ENCODE peak calls at places on chromosomes 5 and 9, in four cellular contexts. R is GM10248; I is stimulated activated CD4-positive, alpha-beta T cell treated with anti-CD3 and anti-CD28 coated beads, Interleukin-4, amount 100 ng/mL, for 1 hour; F is caudate nucleus. T is an unnamed sample.

GRCh38 chr9:127883959-127884358 is 6.5 kb upstream of the AK1 start:
- DNase-seq in R (no peak), I (no peak), F (no peak), T (no peak)

GRCh38 chr9:114315723-114316363 is 7.1 kb upstream of the ORM1 start:
- DNase-seq in R (no peak), I (no peak), F (no peak), T (no peak)

GRCh38 chr5:10705736-10706135 is 55.3 kb downstream of the DAP start:
- DNase-seq in R (no peak), I (no peak), F (no peak), T (no peak)

GRCh38 chr5:20678814-20679298 is 690.9 kb upstream of the CDH18 start:
- DNase-seq in R (no peak), I (no peak), F (no peak), T (no peak)

GRCh38 chr5:61228691-61229280 is 66.5 kb upstream of the SMIM15 start:
- DNase-seq in R (no peak), I (no peak), F (no peak), T (no peak)

GRCh38 chr9:109708507-109708945 is 71.5 kb upstream of the PALM2AKAP2 start:
- DNase-seq in R (no peak), I (no peak), F (no peak), T (no peak)

GRCh38 chr5:148542812-148543211 is 111.5 kb downstream of the HTR4 start:
- DNase-seq in R (no peak), I (no peak), F (no peak), T (no peak)

GRCh38 chr9:121210536-121210935 is 8.9 kb upstream of the RAB14 start:
- DNase-seq in R (no peak), I (no peak), F (no peak), T (no peak)

GRCh38 chr5:168047669-168048111 is 243.8 kb upstream of the WWC1 start:
- DNase-seq in R (no peak), I (no peak), F (peak; percentile 2), T (no peak)

GRCh38 chr9:135588886-135589595 is 27.5 kb downstream of the PAEP start:
- DNase-seq in R (no peak), I (no peak), F (no peak), T (no peak)

GRCh38 chr5:79255786-79256557 is 20.0 kb downstream of the JMY start:
- DNase-seq in R (no peak), I (no peak), F (no peak), T (no peak)

GRCh38 chr9:130845901-130846381 is 10.9 kb downstream of the ABL1 start:
- DNase-seq in R (no peak), I (no peak), F (no peak), T (no peak)

GRCh38 chr5:81789033-81789432 is 38.1 kb upstream of the SSBP2 start:
- DNase-seq in R (no peak), I (no peak), F (no peak), T (no peak)

GRCh38 chr5:8538813-8539212 is 669.9 kb downstream of the MTRR start:
- DNase-seq in R (no peak), I (no peak), F (no peak), T (no peak)

GRCh38 chr9:38687389-38687842 is 32.5 kb downstream of the FAM240B start:
- DNase-seq in R (peak; percentile 59), I (peak; percentile 34), F (no peak), T (peak; percentile 46)

GRCh38 chr9:2291980-2292704 is 277.0 kb downstream of the SMARCA2 start:
- DNase-seq in R (no peak), I (no peak), F (no peak), T (no peak)

GRCh38 chr9:7777776-7778175 is 21.8 kb downstream of the DMAC1 start:
- DNase-seq in R (no peak), I (no peak), F (no peak), T (no peak)

GRCh38 chr9:83027153-83027867 is 35.6 kb downstream of the RASEF start:
- DNase-seq in R (no peak), I (no peak), F (no peak), T (no peak)

GRCh38 chr9:137083418-137084004 is 3.3 kb upstream of the MAN1B1 start:
- DNase-seq in R (no peak), I (no peak), F (peak; percentile 34), T (no peak)

GRCh38 chr5:31122998-31123950 is 70.2 kb upstream of the CDH6 start:
- DNase-seq in R (no peak), I (no peak), F (no peak), T (no peak)

GRCh38 chr5:176152191-176152932 is 85.9 kb upstream of the SIMC1 start:
- DNase-seq in R (no peak), I (no peak), F (no peak), T (no peak)

GRCh38 chr9:84296146-84296843 is 44.3 kb downstream of the SLC28A3 start:
- DNase-seq in R (peak; percentile 50), I (peak; percentile 54), F (no peak), T (no peak)

GRCh38 chr5:108481355-108481931 is 99.5 kb upstream of the FBXL17 start:
- DNase-seq in R (peak; percentile 13), I (no peak), F (no peak), T (no peak)

GRCh38 chr9:134732392-134733110 is 90.9 kb downstream of the COL5A1 start:
- DNase-seq in R (no peak), I (no peak), F (no peak), T (no peak)

GRCh38 chr9:7790022-7790818 is 9.4 kb downstream of the DMAC1 start:
- DNase-seq in R (no peak), I (no peak), F (no peak), T (no peak)

GRCh38 chr5:61202213-61202612 is 39.9 kb upstream of the SMIM15 start:
- DNase-seq in R (peak; percentile 14), I (no peak), F (no peak), T (no peak)

GRCh38 chr5:177111720-177112394 is 21.7 kb upstream of the NSD1 start:
- DNase-seq in R (peak; percentile 80), I (peak; percentile 62), F (peak; percentile 14), T (peak; percentile 13)

GRCh38 chr5:32390819-32391591 is 53.5 kb downstream of the ZFR start:
- DNase-seq in R (no peak), I (no peak), F (no peak), T (no peak)

GRCh38 chr5:180156141-180156540 is 52.9 kb downstream of the RASGEF1C start:
- DNase-seq in R (no peak), I (no peak), F (no peak), T (no peak)

GRCh38 chr9:89872913-89873707 is 268.3 kb downstream of the GADD45G start:
- DNase-seq in R (no peak), I (no peak), F (no peak), T (no peak)

GRCh38 chr5:157390179-157390923 is 69.7 kb upstream of the NIPAL4 start:
- DNase-seq in R (no peak), I (peak; percentile 31), F (no peak), T (no peak)

GRCh38 chr5:142441638-142442037 is 116.8 kb upstream of the SPRY4 start:
- DNase-seq in R (no peak), I (peak; percentile 7), F (no peak), T (no peak)

GRCh38 chr9:5557606-5558587 is 47.6 kb downstream of the PDCD1LG2 start:
- DNase-seq in R (peak; percentile 42), I (peak; percentile 23), F (no peak), T (no peak)

GRCh38 chr5:95728494-95729114 is 2.5 kb upstream of the RHOBTB3 start:
- DNase-seq in R (no peak), I (no peak), F (no peak), T (no peak)

GRCh38 chr5:61777292-61777691 is 445.2 kb downstream of the ZSWIM6 start:
- DNase-seq in R (no peak), I (no peak), F (no peak), T (no peak)

GRCh38 chr9:24245988-24246387 is 299.7 kb downstream of the IZUMO3 start:
- DNase-seq in R (no peak), I (no peak), F (no peak), T (no peak)

GRCh38 chr5:175590471-175590881 is 67.4 kb upstream of the HRH2 start:
- DNase-seq in R (no peak), I (no peak), F (no peak), T (no peak)

GRCh38 chr9:85377751-85378289 is 363.9 kb downstream of the AGTPBP1 start:
- DNase-seq in R (no peak), I (no peak), F (no peak), T (no peak)

GRCh38 chr9:68637020-68637419 is 68.0 kb upstream of the PIP5K1B start:
- DNase-seq in R (no peak), I (no peak), F (no peak), T (no peak)

GRCh38 chr5:128304121-128304520 is 220.6 kb downstream of the SLC12A2 start:
- DNase-seq in R (no peak), I (no peak), F (no peak), T (no peak)

T was measured in C1 segment of cervical spinal cord.